ENCODE peak calls at places on chromosome 15, in six cellular contexts. One of them, this sample, is unnamed.

GRCh38 chr15:50751394-50751793 is 14.1 kb downstream of the SPPL2A start:
- DNase-seq in activated CD8-positive, alpha-beta T cell treated with anti-CD3 and anti-CD28 coated beads for 36 hours: no peak
- DNase-seq in fibroblast of mammary gland: no peak
- DNase-seq in Right ventricle myocardium superior: no peak
- DNase-seq in mesothelial cell of epicardium: no peak
- DNase-seq in A549: no peak
- DNase-seq in this sample: no peak

GRCh38 chr15:31206386-31207174 is 105.1 kb upstream of the TRPM1 start:
- DNase-seq in activated CD8-positive, alpha-beta T cell treated with anti-CD3 and anti-CD28 coated beads for 36 hours: no peak
- DNase-seq in fibroblast of mammary gland: no peak
- DNase-seq in Right ventricle myocardium superior: no peak
- DNase-seq in mesothelial cell of epicardium: peak; percentile 17
- DNase-seq in A549: no peak
- DNase-seq in this sample: no peak

GRCh38 chr15:69861331-69862171 is 236.2 kb downstream of the TLE3 start:
- DNase-seq in activated CD8-positive, alpha-beta T cell treated with anti-CD3 and anti-CD28 coated beads for 36 hours: no peak
- DNase-seq in fibroblast of mammary gland: no peak
- DNase-seq in Right ventricle myocardium superior: no peak
- DNase-seq in mesothelial cell of epicardium: no peak
- DNase-seq in A549: no peak
- DNase-seq in this sample: no peak

GRCh38 chr15:44489464-44489863 is 47.5 kb upstream of the EIF3J start:
- DNase-seq in activated CD8-positive, alpha-beta T cell treated with anti-CD3 and anti-CD28 coated beads for 36 hours: no peak
- DNase-seq in fibroblast of mammary gland: peak; percentile 91
- DNase-seq in Right ventricle myocardium superior: no peak
- DNase-seq in mesothelial cell of epicardium: no peak
- DNase-seq in A549: no peak
- DNase-seq in this sample: no peak

GRCh38 chr15:90482124-90483011 is 47.4 kb upstream of the CRTC3 start:
- DNase-seq in activated CD8-positive, alpha-beta T cell treated with anti-CD3 and anti-CD28 coated beads for 36 hours: peak; percentile 62
- DNase-seq in fibroblast of mammary gland: peak; percentile 68
- DNase-seq in Right ventricle myocardium superior: no peak
- DNase-seq in mesothelial cell of epicardium: peak; percentile 49
- DNase-seq in A549: peak; percentile 35
- DNase-seq in this sample: peak; percentile 54

GRCh38 chr15:88834211-88834812 is 31.1 kb downstream of the ACAN start:
- DNase-seq in activated CD8-positive, alpha-beta T cell treated with anti-CD3 and anti-CD28 coated beads for 36 hours: peak; percentile 18
- DNase-seq in fibroblast of mammary gland: peak; percentile 33
- DNase-seq in Right ventricle myocardium superior: peak; percentile 70
- DNase-seq in mesothelial cell of epicardium: peak; percentile 52
- DNase-seq in A549: peak; percentile 57
- DNase-seq in this sample: peak; percentile 46

GRCh38 chr15:69551391-69552056 is 98.9 kb downstream of the RPLP1 start:
- DNase-seq in activated CD8-positive, alpha-beta T cell treated with anti-CD3 and anti-CD28 coated beads for 36 hours: no peak
- DNase-seq in fibroblast of mammary gland: no peak
- DNase-seq in Right ventricle myocardium superior: no peak
- DNase-seq in mesothelial cell of epicardium: no peak
- DNase-seq in A549: no peak
- DNase-seq in this sample: no peak

GRCh38 chr15:31362121-31362520 is 35.5 kb downstream of the KLF13 start:
- DNase-seq in activated CD8-positive, alpha-beta T cell treated with anti-CD3 and anti-CD28 coated beads for 36 hours: no peak
- DNase-seq in fibroblast of mammary gland: no peak
- DNase-seq in Right ventricle myocardium superior: no peak
- DNase-seq in mesothelial cell of epicardium: no peak
- DNase-seq in A549: no peak
- DNase-seq in this sample: no peak

GRCh38 chr15:75502360-75502759 is 50.9 kb upstream of the SIN3A start:
- DNase-seq in activated CD8-positive, alpha-beta T cell treated with anti-CD3 and anti-CD28 coated beads for 36 hours: no peak
- DNase-seq in fibroblast of mammary gland: no peak
- DNase-seq in Right ventricle myocardium superior: no peak
- DNase-seq in mesothelial cell of epicardium: no peak
- DNase-seq in A549: no peak
- DNase-seq in this sample: no peak

GRCh38 chr15:59372352-59373211 is at the start of gene MYO1E:
- DNase-seq in activated CD8-positive, alpha-beta T cell treated with anti-CD3 and anti-CD28 coated beads for 36 hours: peak; percentile 42
- DNase-seq in fibroblast of mammary gland: peak; percentile 97
- DNase-seq in Right ventricle myocardium superior: peak; percentile 88
- DNase-seq in mesothelial cell of epicardium: peak; percentile 83
- DNase-seq in A549: peak; percentile 100
- DNase-seq in this sample: peak; percentile 92

This sample was measured in adrenal gland.